ENCODE peak calls at places on chromosomes 11 and 22, in eight cellular contexts. C is T-cell; O is KBM-7; I is GM04504; X is stimulated activated CD4-positive, alpha-beta T cell treated with anti-CD3 and anti-CD28 coated beads, Interleukin-1b, Interleukin-23, amount 100 ng/mL, for 24 hours; Z is fibroblast of the aortic adventitia; Q is endothelial cell; F is NCI-H2081 treated with DMSO at 0.1 percent for 48 hours. S is an unnamed sample.

GRCh38 chr11:95335989-95336388 is 105.0 kb upstream of the SESN3 start:
- DNase-seq in I (no peak), X (no peak), Q (no peak), Z (no peak), F (no peak), O (no peak), C (no peak), S (no peak)

GRCh38 chr22:25148149-25148691 is 51.4 kb upstream of the CRYBB3 start:
- DNase-seq in X (no peak), O (no peak), C (no peak), I (no peak), F (no peak), Q (peak; percentile 33), Z (no peak), S (peak; percentile 19)

GRCh38 chr11:76315182-76315853 is 65.6 kb downstream of the THAP12 start:
- DNase-seq in F (no peak), I (no peak), Z (no peak), O (no peak), X (no peak), Q (no peak), C (no peak), S (no peak)

GRCh38 chr22:32531955-32532818 is 57.6 kb downstream of the FBXO7 start:
- DNase-seq in O (no peak), I (peak; percentile 95), Q (peak; percentile 27), F (peak; percentile 0), Z (peak; percentile 87), C (no peak), X (no peak), S (peak; percentile 92)

GRCh38 chr22:22090650-22091399 is 108.2 kb upstream of the TOP3B start:
- DNase-seq in Z (no peak), X (no peak), I (no peak), Q (no peak), O (no peak), C (no peak), F (no peak), S (no peak)

GRCh38 chr22:32587449-32587848 is 112.8 kb downstream of the FBXO7 start:
- DNase-seq in Z (peak; percentile 66), C (no peak), X (no peak), O (no peak), F (no peak), I (no peak), Q (no peak), S (peak; percentile 93)

GRCh38 chr11:106986673-106987072 is 31.6 kb downstream of the GUCY1A2 start:
- DNase-seq in Z (no peak), C (no peak), X (no peak), O (no peak), Q (no peak), I (no peak), F (no peak), S (no peak)

GRCh38 chr11:32386770-32387377 is 48.5 kb downstream of the WT1 start:
- DNase-seq in Z (peak; percentile 84), Q (no peak), O (peak; percentile 80), I (no peak), F (no peak), X (no peak), C (no peak), S (peak; percentile 72)

GRCh38 chr11:66887531-66887930 is 30.7 kb downstream of the LRFN4 start:
- DNase-seq in Q (no peak), Z (no peak), O (no peak), C (no peak), F (no peak), X (no peak), I (no peak), S (no peak)

GRCh38 chr22:21945453-21946261 is 7.0 kb downstream of the PPM1F start:
- DNase-seq in C (no peak), I (no peak), Z (no peak), X (no peak), O (no peak), Q (no peak), F (no peak), S (no peak)

GRCh38 chr11:61076506-61077304 is 25.6 kb upstream of the CD5 start:
- DNase-seq in Z (no peak), C (no peak), F (no peak), Q (no peak), X (no peak), I (no peak), O (no peak), S (no peak)

GRCh38 chr22:39327995-39328754 is 8.8 kb upstream of the RPL3 start:
- DNase-seq in Z (no peak), F (no peak), C (no peak), Q (no peak), I (no peak), X (no peak), O (no peak), S (no peak)

GRCh38 chr11:35608502-35608901 is 9.8 kb upstream of the FJX1 start:
- DNase-seq in O (no peak), C (no peak), F (no peak), Z (no peak), X (no peak), I (no peak), Q (no peak), S (no peak)

GRCh38 chr11:118318112-118319030 is 13.8 kb downstream of the CD3E start:
- DNase-seq in Z (no peak), X (no peak), C (no peak), O (no peak), Q (no peak), F (no peak), I (no peak), S (no peak)

S was measured in uterus.